ENCODE peak calls at places on chromosomes 13 and 19, in seven cellular contexts. V is adrenal gland, A is breast epithelium, K is transverse colon, O is tibial nerve, Y is uterus, S is ovary. M is an unnamed sample. For H3K4me1, the result is how much of the 10 kb centered on the place peaks cover.

GRCh38 chr13:77013853-77014542 is 13.0 kb downstream of the FBXL3 start:
- DNase-seq in V (no peak), A (no peak), K (no peak), O (no peak), Y (no peak), S (no peak), M (no peak)

GRCh38 chr13:113162783-113163685 is 4.6 kb downstream of the PROZ start:
- DNase-seq in V (no peak), A (peak), K (no peak), O (no peak), Y (no peak), S (no peak), M (no peak)

GRCh38 chr13:27266937-27267336 is 3.7 kb upstream of the RASL11A start:
- DNase-seq in V (no peak), A (no peak), K (no peak), O (no peak), Y (no peak), S (no peak), M (no peak)

GRCh38 chr19:45591638-45592005 is 7.0 kb upstream of the OPA3 start:
- DNase-seq in V (no peak), A (no peak), K (no peak), O (no peak), Y (no peak), S (no peak), M (no peak)

GRCh38 chr13:50370303-50370950 is 355.2 kb downstream of the KCNRG start:
- DNase-seq in V (no peak), A (no peak), K (no peak), O (no peak), Y (no peak), S (no peak), M (no peak)

GRCh38 chr19:2613507-2614295 is 88.8 kb downstream of the GNG7 start:
- DNase-seq in V (no peak), A (no peak), K (peak), O (no peak), Y (no peak), S (no peak), M (peak)

GRCh38 chr19:28727133-28727834 is 485.7 kb downstream of the UQCRFS1 start:
- DNase-seq in V (no peak), A (no peak), K (no peak), O (no peak), Y (no peak), S (no peak), M (peak)

GRCh38 chr19:20367811-20368294 is 197.7 kb downstream of the ZNF737 start:
- DNase-seq in V (no peak), A (no peak), K (no peak), O (no peak), Y (no peak), S (no peak), M (no peak)

GRCh38 chr13:102724923-102725322 is 30.1 kb upstream of the METTL21C start:
- DNase-seq in V (no peak), A (no peak), K (no peak), O (no peak), Y (no peak), S (no peak), M (no peak)

GRCh38 chr19:35300340-35300649 is 8.3 kb downstream of the MAG start:
- DNase-seq in V (no peak), A (no peak), K (no peak), O (no peak), Y (no peak), S (no peak), M (no peak)

GRCh38 chr13:105778196-105778595 is 757.3 kb downstream of the EFNB2 start:
- DNase-seq in V (no peak), A (no peak), K (no peak), O (no peak), Y (no peak), S (no peak), M (no peak)

GRCh38 chr13:26015276-26015934 is 36.4 kb downstream of the SHISA2 start:
- DNase-seq in V (no peak), A (no peak), K (no peak), O (no peak), Y (no peak), S (no peak), M (no peak)

GRCh38 chr19:35509018-35509652 is 4.3 kb downstream of the DMKN start:
- DNase-seq in V (no peak), A (peak), K (peak), O (no peak), Y (peak), S (peak), M (peak)

GRCh38 chr13:96214804-96215445 is 125.0 kb downstream of the HS6ST3 start:
- DNase-seq in V (no peak), A (no peak), K (no peak), O (no peak), Y (no peak), S (no peak), M (no peak)

GRCh38 chr13:64075543-64076271 is 2660.1 kb upstream of the PCDH20 start:
- DNase-seq in V (no peak), A (no peak), K (no peak), O (no peak), Y (no peak), S (no peak), M (no peak)

GRCh38 chr13:80339841-80340642 is 884 bp downstream of the SPRY2 start:
- DNase-seq in V (peak), A (peak), K (peak), O (no peak), Y (peak), S (peak), M (peak)

GRCh38 chr13:28744656-28745055 is 25.9 kb upstream of the SLC46A3 start:
- DNase-seq in V (no peak), A (no peak), K (no peak), O (no peak), Y (no peak), S (no peak), M (no peak)

GRCh38 chr19:47613165-47614146 is 4.5 kb downstream of the BICRA start:
- DNase-seq in V (no peak), A (peak), K (no peak), O (no peak), Y (no peak), S (peak), M (no peak)

GRCh38 chr13:41007359-41008118 is 11.6 kb downstream of the ELF1 start:
- DNase-seq in V (no peak), A (no peak), K (no peak), O (no peak), Y (no peak), S (no peak), M (no peak)

GRCh38 chr19:36028313-36029041 is 4.2 kb downstream of the CLIP3 start:
- DNase-seq in V (no peak), A (no peak), K (no peak), O (no peak), Y (no peak), S (no peak), M (no peak)

GRCh38 chr19:35246466-35247096 is 2.2 kb upstream of the LSR start:
- DNase-seq in V (no peak), A (no peak), K (no peak), O (no peak), Y (no peak), S (no peak), M (no peak)

GRCh38 chr13:91097269-91097668 is 250.2 kb upstream of the MIR17HG start:
- DNase-seq in V (no peak), A (no peak), K (no peak), O (no peak), Y (no peak), S (no peak), M (no peak)

GRCh38 chr19:44943801-44944249 is 1.8 kb downstream of the APOC4 start:
- DNase-seq in V (peak), A (peak), K (peak), O (peak), Y (no peak), S (no peak), M (peak)

GRCh38 chr13:90690458-90691063 is 656.9 kb upstream of the MIR17HG start:
- DNase-seq in V (no peak), A (no peak), K (no peak), O (no peak), Y (no peak), S (no peak), M (no peak)

GRCh38 chr19:36627057-36627456 is 21.9 kb downstream of the ZNF382 start:
- DNase-seq in V (no peak), A (no peak), K (no peak), O (no peak), Y (no peak), S (no peak), M (no peak)

GRCh38 chr13:98487016-98487415 is 89.9 kb downstream of the STK24 start:
- DNase-seq in V (no peak), A (no peak), K (no peak), O (no peak), Y (no peak), S (no peak), M (no peak)
- H3K4me1 ChIP-seq in V (under half), A (under half), K (half or more), O (half or more), Y (under half), S (under half), M (half or more)

DNA sequence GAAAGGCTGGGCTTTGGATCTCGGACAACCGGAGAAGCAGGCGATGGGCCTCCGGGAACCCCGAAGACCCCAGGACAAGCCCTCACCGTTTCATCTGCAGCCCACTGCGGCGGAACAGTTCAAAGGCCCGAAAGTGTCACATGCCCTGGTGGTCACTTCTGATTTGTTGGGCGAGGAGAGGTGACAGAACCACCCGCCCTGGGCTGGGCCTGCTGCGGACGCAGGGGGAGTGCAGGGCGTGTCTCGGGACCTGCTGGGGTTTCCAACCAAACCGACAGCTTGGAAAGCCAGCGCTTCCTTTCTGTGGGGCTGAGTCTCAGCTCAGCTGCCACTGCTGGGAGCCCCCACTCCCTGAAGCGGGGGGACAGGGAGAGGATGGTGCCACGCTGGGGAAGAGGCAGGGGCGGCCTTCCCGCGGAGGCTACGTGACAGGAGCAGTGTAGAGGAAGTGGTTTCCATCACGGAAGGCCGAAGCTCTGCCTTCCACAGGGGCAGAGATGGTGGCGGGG is 22.8 kb upstream of the ZBTB7A start:
- DNase-seq in V (no peak), A (no peak), K (peak), O (no peak), Y (no peak), S (no peak), M (peak)
- TF ChIP-seq POLR2A in V (no peak), A (no peak), K (no peak), O (no peak), Y (no peak), S (no peak), M (no peak)

GRCh38 chr19:10288662-10289166 is 1.0 kb upstream of the ICAM5 start:
- DNase-seq in V (no peak), A (no peak), K (peak), O (no peak), Y (no peak), S (no peak), M (no peak)
- H3K4me1 ChIP-seq in V (half or more), A (under half), K (half or more), O (half or more), Y (under half), S (under half), M (half or more)

GRCh38 chr13:67226686-67227085 is 3.5 kb downstream of the PCDH9 start:
- DNase-seq in V (no peak), A (no peak), K (no peak), O (no peak), Y (no peak), S (no peak), M (no peak)

GRCh38 chr13:67227131-67227983 is 2.8 kb downstream of the PCDH9 start:
- DNase-seq in V (no peak), A (no peak), K (no peak), O (no peak), Y (no peak), S (no peak), M (no peak)

GRCh38 chr13:67223742-67224141 is 6.4 kb downstream of the PCDH9 start:
- DNase-seq in V (no peak), A (no peak), K (no peak), O (no peak), Y (no peak), S (no peak), M (no peak)

GRCh38 chr13:67224148-67224846 is 5.8 kb downstream of the PCDH9 start:
- DNase-seq in V (peak), A (peak), K (peak), O (peak), Y (peak), S (peak), M (peak)

DNA sequence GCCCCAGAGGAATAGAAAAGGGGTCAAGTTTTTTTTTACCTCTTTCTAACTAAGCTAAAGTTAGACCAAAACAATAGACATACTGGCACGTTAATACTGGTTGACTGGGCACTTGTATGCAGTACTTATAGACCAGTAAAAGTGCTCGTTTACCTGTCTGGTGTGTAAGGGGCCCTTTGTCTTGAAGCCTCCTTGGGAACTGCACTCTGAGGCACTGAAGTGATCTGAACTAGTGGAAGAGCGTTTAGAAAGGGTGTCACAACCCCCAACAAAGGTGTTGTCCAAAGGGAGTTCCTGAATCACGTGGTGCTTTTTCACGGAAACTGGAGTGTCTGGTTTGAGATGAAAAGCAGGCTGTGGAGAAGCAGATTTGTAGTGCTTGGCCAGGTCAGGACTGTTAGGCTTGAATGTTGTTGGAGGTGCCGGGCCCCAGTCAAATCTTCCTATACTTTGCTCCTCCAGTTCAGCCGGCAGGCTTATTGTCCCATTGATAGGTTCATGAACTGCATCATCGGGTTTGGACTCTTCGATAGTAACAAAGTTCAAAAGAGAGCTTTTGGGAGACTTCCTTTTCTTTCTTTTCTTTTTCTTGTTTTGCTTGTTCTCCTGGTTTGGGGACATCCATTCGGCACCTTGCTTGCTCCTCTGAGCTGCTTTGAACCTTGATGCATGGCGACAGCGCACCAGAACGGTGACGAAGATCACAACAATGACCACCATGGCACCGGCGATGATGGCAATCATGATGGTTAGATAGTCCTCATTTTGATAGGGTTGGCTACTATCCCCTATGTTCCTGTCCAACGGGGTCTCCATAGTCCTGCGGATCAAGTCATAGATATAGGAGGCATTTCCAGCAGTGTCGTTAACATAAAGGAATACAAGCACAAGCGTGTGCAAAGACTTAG is 4.6 kb downstream of the PCDH9 start:
- DNase-seq in V (no peak), A (no peak), K (no peak), O (no peak), Y (no peak), S (no peak), M (peak)
- TF ChIP-seq POLR2A in V (no peak), A (no peak), K (no peak), O (no peak), Y (no peak), S (no peak), M (no peak)

DNA sequence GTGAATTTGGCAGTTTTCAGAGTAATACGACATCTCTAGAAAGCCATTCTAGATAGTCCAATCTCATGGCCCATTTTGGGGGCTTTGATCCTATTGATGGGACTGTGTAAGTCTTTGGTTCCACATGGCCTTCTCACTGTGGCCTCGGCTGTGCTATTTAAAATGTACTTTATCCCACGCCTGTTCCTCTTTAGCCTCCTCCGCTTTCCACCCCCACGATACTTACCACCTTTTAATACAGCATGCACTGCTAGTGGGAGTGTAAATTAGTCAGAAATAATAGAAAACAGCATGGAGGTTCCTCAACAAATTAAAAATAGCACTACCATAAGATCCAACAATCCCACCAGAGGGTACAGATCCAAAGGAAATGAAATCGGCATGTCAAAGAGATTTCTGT is 28.3 kb upstream of the CEBPG start:
- DNase-seq in V (no peak), A (no peak), K (no peak), O (no peak), Y (no peak), S (no peak), M (no peak)
- H3K4me1 ChIP-seq in V (under half), A (under half), K (under half), O (under half), Y (under half), S (under half), M (under half)

DNA sequence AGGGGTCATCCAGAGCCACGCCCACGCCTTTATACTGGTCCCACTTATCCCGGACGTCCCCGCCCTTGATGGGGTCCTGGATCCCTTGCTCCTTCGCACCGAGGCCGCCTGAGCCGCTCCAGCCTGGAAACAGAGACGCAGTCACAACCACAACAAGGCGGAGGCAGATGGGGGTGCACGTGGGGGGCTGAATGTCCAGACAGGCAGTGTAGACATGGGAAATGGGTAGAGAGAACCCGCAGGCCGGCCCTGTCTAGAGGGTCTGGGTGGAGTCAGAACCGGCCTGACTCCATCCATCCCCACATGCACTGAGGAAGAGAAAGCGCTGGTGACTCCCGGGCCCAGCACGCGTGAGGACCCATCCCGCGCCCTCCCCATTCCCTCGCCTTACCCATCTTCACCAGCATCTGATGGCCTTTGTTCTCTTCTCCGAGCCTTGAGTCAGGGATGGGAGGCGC is 23.0 kb downstream of the CHERP start:
- DNase-seq in V (no peak), A (no peak), K (no peak), O (no peak), Y (no peak), S (no peak), M (no peak)
- TF ChIP-seq POLR2A in V (no peak), A (no peak), K (no peak), O (no peak), Y (no peak), S (no peak), M (no peak)

DNA sequence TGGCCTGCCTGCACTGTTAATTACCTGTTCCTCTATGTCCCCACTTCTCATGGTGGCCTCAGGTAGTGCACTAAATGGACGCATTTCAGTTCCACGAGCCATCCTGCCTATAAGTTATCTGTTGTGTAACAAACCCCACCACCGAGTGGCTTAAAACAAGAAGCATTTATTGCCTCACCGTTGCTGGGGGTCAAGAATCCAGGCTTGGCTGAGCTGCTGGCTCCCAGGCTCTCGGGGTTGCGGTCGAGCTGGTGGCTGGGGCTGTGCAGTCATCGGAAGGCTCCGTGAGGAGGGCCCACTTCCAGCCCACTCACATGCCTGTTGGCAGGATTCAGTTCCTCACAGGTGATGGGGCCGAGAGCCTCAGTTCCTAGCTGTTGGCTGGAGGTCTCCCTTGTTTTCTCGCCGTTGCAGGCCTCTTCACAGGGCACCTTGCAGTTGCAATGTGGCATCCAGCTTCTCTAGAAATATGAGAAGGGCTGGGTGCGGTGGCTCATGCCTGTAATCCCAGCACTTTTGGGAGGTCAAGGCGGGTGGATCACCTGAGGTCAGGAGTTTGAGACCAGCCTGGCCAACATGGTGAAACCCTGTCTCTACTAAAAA is 6.7 kb upstream of the PTOV1 start:
- DNase-seq in V (no peak), A (no peak), K (no peak), O (no peak), Y (no peak), S (no peak), M (no peak)
- H3K4me1 ChIP-seq in V (under half), A (under half), K (under half), O (under half), Y (under half), S (under half), M (under half)

GRCh38 chr13:45331981-45332830 is 8.8 kb downstream of the TPT1 start:
- DNase-seq in V (no peak), A (no peak), K (no peak), O (no peak), Y (no peak), S (no peak), M (no peak)
- TF ChIP-seq POLR2A in V (no peak), A (no peak), K (no peak), O (no peak), Y (no peak), S (no peak), M (no peak)

GRCh38 chr19:39155741-39156140 is 30.2 kb downstream of the PAK4 start:
- DNase-seq in V (no peak), A (no peak), K (no peak), O (no peak), Y (no peak), S (no peak), M (no peak)
- H3K4me1 ChIP-seq in V (half or more), A (under half), K (half or more), O (under half), Y (under half), S (under half), M (under half)